ENCODE peak calls at places on chromosomes 2 and 18, in four cellular contexts. J, Q, H and D are unnamed samples.

GRCh38 chr2:220893411-220893810 is 678.7 kb downstream of the EPHA4 start:
- DNase-seq in J (no peak), Q (no peak), H (no peak), D (no peak)

GRCh38 chr2:191740016-191740419 is 62.1 kb downstream of the NABP1 start:
- DNase-seq in J (no peak), Q (no peak), H (peak), D (peak)

GRCh38 chr2:231935815-231936214 is 9.6 kb upstream of the NPPC start:
- DNase-seq in J (no peak), Q (no peak), H (no peak), D (no peak)

GRCh38 chr2:28269019-28269784 is 123.5 kb upstream of the FOSL2 start:
- DNase-seq in J (no peak), Q (no peak), H (peak), D (no peak)

GRCh38 chr2:30334738-30335426 is 103.5 kb downstream of the LBH start:
- DNase-seq in J (peak), Q (peak), H (no peak), D (peak)

GRCh38 chr2:226777611-226778010 is 22.0 kb downstream of the IRS1 start:
- DNase-seq in J (no peak), Q (no peak), H (no peak), D (no peak)

GRCh38 chr2:239192456-239192855 is 208.4 kb downstream of the HDAC4 start:
- DNase-seq in J (no peak), Q (no peak), H (no peak), D (no peak)

GRCh38 chr2:48530033-48530804 is at the start of gene STON1:
- DNase-seq in J (no peak), Q (peak), H (peak), D (peak)

GRCh38 chr2:220528180-220528579 is 900.8 kb downstream of the SLC4A3 start:
- DNase-seq in J (no peak), Q (no peak), H (peak), D (no peak)

GRCh38 chr2:194103941-194104655 is 1552.9 kb upstream of the SLC39A10 start:
- DNase-seq in J (no peak), Q (no peak), H (peak), D (no peak)

GRCh38 chr2:190698895-190699294 is 50.0 kb downstream of the NAB1 start:
- DNase-seq in J (no peak), Q (peak), H (no peak), D (no peak)

GRCh38 chr18:48238636-48239035 is 170.5 kb downstream of the ZBTB7C start:
- DNase-seq in J (no peak), Q (no peak), H (no peak), D (no peak)

GRCh38 chr2:198188982-198189381 is 384.6 kb downstream of the PLCL1 start:
- DNase-seq in J (no peak), Q (no peak), H (no peak), D (no peak)

GRCh38 chr18:25587545-25587944 is 235.6 kb upstream of the ZNF521 start:
- DNase-seq in J (no peak), Q (no peak), H (no peak), D (no peak)

GRCh38 chr2:159094173-159094737 is 125.8 kb downstream of the TANC1 start:
- DNase-seq in J (no peak), Q (no peak), H (peak), D (no peak)

GRCh38 chr2:164913640-164914346 is 41.5 kb downstream of the SLC38A11 start:
- DNase-seq in J (no peak), Q (no peak), H (peak), D (no peak)

GRCh38 chr2:48414980-48415764 is 114.8 kb upstream of the STON1 start:
- DNase-seq in J (no peak), Q (peak), H (peak), D (no peak)

GRCh38 chr2:16553222-16553621 is 112.4 kb downstream of the CYRIA start:
- DNase-seq in J (peak), Q (peak), H (peak), D (peak)

GRCh38 chr2:203949228-203949627 is 12.7 kb downstream of the ICOS start:
- DNase-seq in J (no peak), Q (no peak), H (peak), D (no peak)